ENCODE peak calls at places on chromosomes 6 and 20, in four cellular contexts. L, D, C and Q are unnamed samples.

GRCh38 chr6:148831064-148831463 is 84.2 kb downstream of the UST start:
- DNase-seq in L (no peak), D (no peak), C (no peak), Q (no peak)

GRCh38 chr20:35600176-35600995 is 15.2 kb upstream of the SPAG4 start:
- DNase-seq in L (no peak), D (peak), C (no peak), Q (no peak)

GRCh38 chr6:93787841-93788240 is 368.5 kb upstream of the EPHA7 start:
- DNase-seq in L (no peak), D (no peak), C (no peak), Q (no peak)

GRCh38 chr6:87742106-87742505 is 40.1 kb upstream of the AKIRIN2 start:
- DNase-seq in L (no peak), D (no peak), C (no peak), Q (peak)

GRCh38 chr20:24610341-24611115 is 141.1 kb downstream of the SYNDIG1 start:
- DNase-seq in L (no peak), D (no peak), C (no peak), Q (no peak)

GRCh38 chr6:137590684-137591083 is 96.5 kb upstream of the OLIG3 start:
- DNase-seq in L (no peak), D (no peak), C (no peak), Q (no peak)

GRCh38 chr6:2738373-2738979 is 12.2 kb downstream of the MYLK4 start:
- DNase-seq in L (no peak), D (peak), C (no peak), Q (peak)

GRCh38 chr6:17865798-17866725 is 121.4 kb downstream of the KIF13A start:
- DNase-seq in L (peak), D (peak), C (no peak), Q (no peak)

GRCh38 chr6:36358235-36358915 is 21.7 kb upstream of the BNIP5 start:
- DNase-seq in L (no peak), D (no peak), C (no peak), Q (no peak)

GRCh38 chr20:18412202-18412901 is 54.5 kb downstream of the DZANK1 start:
- DNase-seq in L (no peak), D (no peak), C (no peak), Q (no peak)

DNA sequence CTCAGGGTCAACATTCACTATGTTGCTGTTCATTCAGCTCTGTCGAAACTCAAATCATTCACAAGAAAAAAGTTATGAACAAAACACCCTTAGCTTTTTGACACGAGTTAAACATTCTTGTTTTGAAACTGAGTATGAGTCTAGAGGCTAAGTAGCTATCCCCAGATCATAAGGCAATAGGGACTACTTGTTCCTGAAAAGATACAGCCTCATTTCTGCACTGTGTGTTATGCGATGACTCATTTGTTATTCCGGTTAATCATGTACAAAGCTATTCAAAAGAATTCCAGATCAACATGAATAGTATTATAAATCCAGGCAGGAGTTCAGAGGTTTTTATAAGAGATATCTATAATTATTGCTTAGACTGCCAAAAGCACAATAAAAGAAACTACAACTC is 908.0 kb downstream of the QKI start:
- DNase-seq in L (no peak), D (no peak), C (no peak), Q (no peak)
- H3K27ac ChIP-seq in L (peak), D (no peak), C (peak), Q (no peak)

GRCh38 chr20:8018928-8019177 is 708 bp downstream of the TMX4 start:
- DNase-seq in L (no peak), D (no peak), C (no peak), Q (no peak)

GRCh38 chr20:8021541-8022269 is 2.1 kb upstream of the TMX4 start:
- DNase-seq in L (peak), D (no peak), C (no peak), Q (no peak)

GRCh38 chr20:8020314-8021079 is 936 bp upstream of the TMX4 start:
- DNase-seq in L (no peak), D (no peak), C (no peak), Q (no peak)

GRCh38 chr20:8019178-8019997 is at the start of gene TMX4:
- DNase-seq in L (peak), D (peak), C (peak), Q (peak)

DNA sequence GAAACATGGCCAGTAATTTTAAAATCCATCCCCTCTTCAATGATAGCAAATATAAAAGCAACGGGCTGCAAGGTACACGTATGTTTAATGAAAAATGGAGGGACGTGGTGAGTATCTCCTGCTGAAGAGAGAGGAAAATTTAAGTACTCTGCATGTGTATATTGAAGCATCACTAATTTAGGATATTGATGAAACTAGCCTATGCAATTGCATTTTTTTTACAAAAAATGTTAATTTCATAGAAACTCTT is 362 bp upstream of the TMX4 start:
- DNase-seq in L (no peak), D (no peak), C (no peak), Q (no peak)
- H3K27ac ChIP-seq in L (peak), D (peak), C (peak), Q (peak)

GRCh38 chr6:22147469-22147815 is 149.4 kb downstream of the PRL start:
- DNase-seq in L (no peak), D (no peak), C (no peak), Q (no peak)

GRCh38 chr6:22147983-22148797 is 148.6 kb downstream of the PRL start:
- DNase-seq in L (no peak), D (no peak), C (peak), Q (no peak)

GRCh38 chr6:22145294-22145693 is 151.5 kb downstream of the PRL start:
- DNase-seq in L (no peak), D (no peak), C (no peak), Q (no peak)

GRCh38 chr6:22145823-22146379 is 150.9 kb downstream of the PRL start:
- DNase-seq in L (no peak), D (peak), C (no peak), Q (no peak)

DNA sequence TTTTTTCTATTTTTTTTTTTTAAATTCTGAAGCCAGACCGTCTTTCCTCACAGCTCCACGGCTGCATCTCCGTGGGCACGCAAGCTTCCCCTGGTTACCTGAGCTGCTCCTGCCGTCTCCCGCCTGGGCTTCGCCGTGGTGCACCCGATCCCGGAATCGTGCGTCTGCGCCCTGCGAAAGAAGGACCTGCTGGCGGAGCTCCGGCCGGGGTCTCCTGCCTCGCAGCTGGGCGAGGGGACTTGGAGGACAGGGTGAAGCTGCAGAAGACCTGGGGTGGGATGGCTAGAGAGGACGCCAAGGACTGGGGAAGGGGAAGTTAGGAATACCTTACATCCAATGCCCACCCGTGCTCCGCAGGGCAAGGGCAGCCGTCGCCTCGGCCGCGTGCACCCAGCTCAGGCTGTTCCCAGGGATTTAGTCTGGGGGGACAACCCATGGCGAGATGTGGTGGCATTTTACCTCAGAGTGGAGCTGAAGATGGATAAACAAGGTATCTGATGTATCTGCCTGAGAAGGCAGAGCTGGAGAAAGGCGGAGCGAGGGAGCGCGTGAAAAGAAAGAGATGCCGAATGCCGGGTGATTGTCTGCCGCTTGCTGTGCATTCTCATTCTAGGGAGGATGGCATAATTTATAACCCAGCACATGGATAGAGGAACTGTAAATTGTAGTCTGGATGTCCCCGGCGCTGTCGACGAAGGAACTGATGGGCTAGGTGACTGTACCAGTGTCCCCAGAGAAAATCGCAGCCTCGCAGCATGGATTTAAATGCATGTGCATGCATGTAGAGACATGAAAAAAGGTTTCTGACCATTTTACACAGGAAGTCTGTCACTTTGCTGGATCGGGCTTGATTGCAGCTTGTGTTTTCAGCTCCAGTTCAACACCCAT is 150.0 kb downstream of the PRL start:
- DNase-seq in L (no peak), D (peak), C (no peak), Q (no peak)
- H3K27ac ChIP-seq in L (no peak), D (no peak), C (peak), Q (no peak)

GRCh38 chr6:106183430-106183829 is 97.3 kb downstream of the PRDM1 start:
- DNase-seq in L (no peak), D (no peak), C (no peak), Q (no peak)

GRCh38 chr6:106181664-106182418 is 95.7 kb downstream of the PRDM1 start:
- DNase-seq in L (no peak), D (no peak), C (no peak), Q (no peak)

GRCh38 chr6:106184629-106185028 is 98.5 kb downstream of the PRDM1 start:
- DNase-seq in L (no peak), D (no peak), C (no peak), Q (no peak)

GRCh38 chr6:106180208-106180607 is 94.1 kb downstream of the PRDM1 start:
- DNase-seq in L (no peak), D (no peak), C (no peak), Q (no peak)

GRCh38 chr6:106182455-106182854 is 96.3 kb downstream of the PRDM1 start:
- DNase-seq in L (no peak), D (no peak), C (no peak), Q (no peak)
- H3K27ac ChIP-seq in L (no peak), D (no peak), C (no peak), Q (no peak)

GRCh38 chr6:86581833-86582232 is 355.5 kb upstream of the HTR1E start:
- DNase-seq in L (no peak), D (no peak), C (no peak), Q (no peak)
- H3K27ac ChIP-seq in L (no peak), D (no peak), C (no peak), Q (no peak)

DNA sequence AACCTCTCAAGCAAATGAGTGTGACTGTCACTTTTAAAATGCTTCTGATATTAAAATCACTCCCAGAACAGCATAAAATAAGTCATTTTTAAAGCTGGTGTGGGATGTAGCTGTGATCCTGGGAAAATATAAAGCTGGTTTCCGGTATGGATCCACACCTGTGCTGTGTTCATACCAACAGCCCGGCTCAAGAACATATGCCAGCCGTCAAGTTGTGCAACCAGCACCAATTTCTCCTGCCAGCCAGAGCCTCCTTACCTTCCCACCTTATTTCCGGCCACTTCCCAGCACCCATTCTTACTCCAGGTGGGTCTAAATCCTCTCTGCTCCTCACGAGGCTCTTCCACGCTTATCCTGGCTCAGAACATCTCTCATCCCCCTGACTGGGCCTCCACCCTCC is 50.9 kb upstream of the RPS6KA2 start:
- DNase-seq in L (no peak), D (no peak), C (no peak), Q (no peak)
- H3K27ac ChIP-seq in L (no peak), D (no peak), C (peak), Q (no peak)

GRCh38 chr6:30742316-30743098 is at the start of gene FLOT1:
- DNase-seq in L (peak), D (peak), C (peak), Q (peak)
- H3K27ac ChIP-seq in L (peak), D (peak), C (peak), Q (peak)

DNA sequence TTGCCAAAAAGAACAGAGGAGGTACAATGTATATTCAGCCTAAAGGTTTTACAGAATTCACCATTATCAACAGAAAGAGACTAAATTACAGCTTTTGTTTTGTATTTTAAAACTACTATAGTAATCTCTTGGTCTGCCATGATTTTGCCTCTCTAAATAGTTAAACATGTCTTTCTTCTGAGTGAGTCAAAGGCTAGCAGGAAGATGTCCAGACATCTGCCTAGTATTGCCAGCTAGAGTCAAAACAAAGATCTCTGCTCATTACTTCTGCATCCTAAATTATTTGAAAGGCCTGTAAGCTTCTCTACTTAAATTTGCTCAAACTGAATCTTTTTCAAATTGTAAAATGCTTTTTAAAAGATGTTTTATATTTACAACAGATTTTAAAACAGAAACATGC is 8.8 kb downstream of the ASF1A start:
- DNase-seq in L (no peak), D (no peak), C (no peak), Q (no peak)
- H3K27ac ChIP-seq in L (peak), D (no peak), C (peak), Q (no peak)